ENCODE peak calls at places on chromosomes 12 and 14, in four cellular contexts. H is Calu3, Q is GM18507, N is T-helper 1 cell. O is an unnamed sample.

GRCh38 chr12:67394600-67394999 is 125.4 kb downstream of the CAND1 start:
- DNase-seq in H (no peak), Q (no peak), N (no peak), O (peak; percentile 65)

GRCh38 chr12:119375619-119376018 is 41.1 kb downstream of the CCDC60 start:
- DNase-seq in H (no peak), Q (peak; percentile 5), N (no peak), O (no peak)

GRCh38 chr12:22615963-22616501 is 8.9 kb upstream of the ETNK1 start:
- DNase-seq in H (no peak), N (no peak), Q (no peak), O (no peak)

GRCh38 chr14:23930742-23931141 is 22.8 kb upstream of the DHRS4 start:
- DNase-seq in H (no peak), Q (no peak), N (no peak), O (peak; percentile 66)

GRCh38 chr12:104569348-104570173 is 112.8 kb downstream of the CHST11 start:
- DNase-seq in N (peak; percentile 10), Q (peak; percentile 35), H (no peak), O (no peak)

GRCh38 chr12:46886541-46887041 is 60.8 kb upstream of the SLC38A4 start:
- DNase-seq in Q (no peak), H (no peak), N (no peak), O (no peak)

GRCh38 chr12:122873540-122873939 is 22.4 kb downstream of the VPS37B start:
- DNase-seq in N (no peak), Q (no peak), H (no peak), O (no peak)

GRCh38 chr12:14213542-14213941 is 151.9 kb upstream of the ATF7IP start:
- DNase-seq in N (no peak), H (no peak), Q (no peak), O (no peak)

O was measured in cardiac fibroblast.